ENCODE peak calls at places on chromosomes 11 and 22, in eight cellular contexts. One of them, this sample, is unnamed.

GRCh38 chr11:2092956-2093412 is 46.2 kb downstream of the IGF2 start:
- DNase-seq in GM23338: no peak
- DNase-seq in neural progenitor cell: no peak
- DNase-seq in uterus: peak; percentile 50
- DNase-seq in IMR-90: peak; percentile 10
- DNase-seq in prostate gland: peak; percentile 95
- DNase-seq in esophagus muscularis mucosa: no peak
- DNase-seq in WTC11: no peak
- DNase-seq in this sample: peak; percentile 67

GRCh38 chr11:128448981-128449713 is 138.2 kb downstream of the ETS1 start:
- DNase-seq in GM23338: no peak
- DNase-seq in neural progenitor cell: no peak
- DNase-seq in uterus: no peak
- DNase-seq in IMR-90: no peak
- DNase-seq in prostate gland: no peak
- DNase-seq in esophagus muscularis mucosa: no peak
- DNase-seq in WTC11: no peak
- DNase-seq in this sample: no peak

GRCh38 chr11:76770642-76771445 is 12.3 kb upstream of the TSKU start:
- DNase-seq in GM23338: no peak
- DNase-seq in neural progenitor cell: peak; percentile 70
- DNase-seq in uterus: peak; percentile 81
- DNase-seq in IMR-90: peak; percentile 99
- DNase-seq in prostate gland: peak; percentile 63
- DNase-seq in esophagus muscularis mucosa: peak; percentile 94
- DNase-seq in WTC11: no peak
- DNase-seq in this sample: peak; percentile 76

GRCh38 chr22:35116817-35117216 is 50.9 kb downstream of the ISX start:
- DNase-seq in GM23338: no peak
- DNase-seq in neural progenitor cell: no peak
- DNase-seq in uterus: no peak
- DNase-seq in IMR-90: no peak
- DNase-seq in prostate gland: no peak
- DNase-seq in esophagus muscularis mucosa: no peak
- DNase-seq in WTC11: no peak
- DNase-seq in this sample: no peak

GRCh38 chr11:61417670-61418069 is 12.1 kb downstream of the CPSF7 start:
- DNase-seq in GM23338: no peak
- DNase-seq in neural progenitor cell: no peak
- DNase-seq in uterus: no peak
- DNase-seq in IMR-90: peak; percentile 30
- DNase-seq in prostate gland: no peak
- DNase-seq in esophagus muscularis mucosa: no peak
- DNase-seq in WTC11: no peak
- DNase-seq in this sample: no peak

GRCh38 chr11:106464728-106465127 is 387.3 kb downstream of the AASDHPPT start:
- DNase-seq in GM23338: no peak
- DNase-seq in neural progenitor cell: no peak
- DNase-seq in uterus: no peak
- DNase-seq in IMR-90: no peak
- DNase-seq in prostate gland: no peak
- DNase-seq in esophagus muscularis mucosa: no peak
- DNase-seq in WTC11: no peak
- DNase-seq in this sample: no peak

GRCh38 chr11:32563600-32563959 is 20.1 kb upstream of the EIF3M start:
- DNase-seq in GM23338: no peak
- DNase-seq in neural progenitor cell: no peak
- DNase-seq in uterus: no peak
- DNase-seq in IMR-90: no peak
- DNase-seq in prostate gland: no peak
- DNase-seq in esophagus muscularis mucosa: no peak
- DNase-seq in WTC11: no peak
- DNase-seq in this sample: no peak

GRCh38 chr11:130121430-130121978 is 38.1 kb upstream of the ST14 start:
- DNase-seq in GM23338: no peak
- DNase-seq in neural progenitor cell: no peak
- DNase-seq in uterus: no peak
- DNase-seq in IMR-90: peak; percentile 81
- DNase-seq in prostate gland: no peak
- DNase-seq in esophagus muscularis mucosa: no peak
- DNase-seq in WTC11: no peak
- DNase-seq in this sample: no peak

GRCh38 chr11:15127341-15127740 is 12.6 kb downstream of the INSC start:
- DNase-seq in GM23338: no peak
- DNase-seq in neural progenitor cell: no peak
- DNase-seq in uterus: no peak
- DNase-seq in IMR-90: peak; percentile 81
- DNase-seq in prostate gland: no peak
- DNase-seq in esophagus muscularis mucosa: no peak
- DNase-seq in WTC11: no peak
- DNase-seq in this sample: no peak

GRCh38 chr11:118641463-118642019 is 34.1 kb downstream of the PHLDB1 start:
- DNase-seq in GM23338: no peak
- DNase-seq in neural progenitor cell: no peak
- DNase-seq in uterus: no peak
- DNase-seq in IMR-90: no peak
- DNase-seq in prostate gland: peak; percentile 61
- DNase-seq in esophagus muscularis mucosa: no peak
- DNase-seq in WTC11: no peak
- DNase-seq in this sample: no peak

GRCh38 chr22:42683599-42684283 is 34.5 kb upstream of the CYB5R3 start:
- DNase-seq in GM23338: no peak
- DNase-seq in neural progenitor cell: no peak
- DNase-seq in uterus: peak; percentile 79
- DNase-seq in IMR-90: no peak
- DNase-seq in prostate gland: no peak
- DNase-seq in esophagus muscularis mucosa: no peak
- DNase-seq in WTC11: no peak
- DNase-seq in this sample: peak; percentile 92

GRCh38 chr22:48234011-48234410 is 1471.6 kb downstream of the TBC1D22A start:
- DNase-seq in GM23338: no peak
- DNase-seq in neural progenitor cell: no peak
- DNase-seq in uterus: no peak
- DNase-seq in IMR-90: no peak
- DNase-seq in prostate gland: no peak
- DNase-seq in esophagus muscularis mucosa: no peak
- DNase-seq in WTC11: no peak
- DNase-seq in this sample: no peak

GRCh38 chr22:47220752-47221151 is 458.3 kb downstream of the TBC1D22A start:
- DNase-seq in GM23338: no peak
- DNase-seq in neural progenitor cell: no peak
- DNase-seq in uterus: no peak
- DNase-seq in IMR-90: no peak
- DNase-seq in prostate gland: no peak
- DNase-seq in esophagus muscularis mucosa: peak; percentile 78
- DNase-seq in WTC11: no peak
- DNase-seq in this sample: no peak

GRCh38 chr11:116703421-116703820 is 69.4 kb downstream of the BUD13 start:
- DNase-seq in GM23338: peak; percentile 83
- DNase-seq in neural progenitor cell: peak; percentile 89
- DNase-seq in uterus: no peak
- DNase-seq in IMR-90: no peak
- DNase-seq in prostate gland: no peak
- DNase-seq in esophagus muscularis mucosa: no peak
- DNase-seq in WTC11: peak; percentile 60
- DNase-seq in this sample: no peak

GRCh38 chr11:15258433-15259350 is 144.0 kb downstream of the INSC start:
- DNase-seq in GM23338: peak; percentile 55
- DNase-seq in neural progenitor cell: peak; percentile 37
- DNase-seq in uterus: no peak
- DNase-seq in IMR-90: peak; percentile 34
- DNase-seq in prostate gland: no peak
- DNase-seq in esophagus muscularis mucosa: no peak
- DNase-seq in WTC11: no peak
- DNase-seq in this sample: no peak

GRCh38 chr11:38543951-38544350 is 1945.9 kb upstream of the RAG2 start:
- DNase-seq in GM23338: no peak
- DNase-seq in neural progenitor cell: no peak
- DNase-seq in uterus: no peak
- DNase-seq in IMR-90: no peak
- DNase-seq in prostate gland: no peak
- DNase-seq in esophagus muscularis mucosa: no peak
- DNase-seq in WTC11: no peak
- DNase-seq in this sample: no peak

GRCh38 chr11:88799749-88800500 is 265.9 kb downstream of the GRM5 start:
- DNase-seq in GM23338: no peak
- DNase-seq in neural progenitor cell: no peak
- DNase-seq in uterus: no peak
- DNase-seq in IMR-90: no peak
- DNase-seq in prostate gland: no peak
- DNase-seq in esophagus muscularis mucosa: no peak
- DNase-seq in WTC11: no peak
- DNase-seq in this sample: no peak

GRCh38 chr11:107576497-107577086 is 11.1 kb upstream of the ALKBH8 start:
- DNase-seq in GM23338: peak; percentile 74
- DNase-seq in neural progenitor cell: peak; percentile 55
- DNase-seq in uterus: no peak
- DNase-seq in IMR-90: peak; percentile 47
- DNase-seq in prostate gland: no peak
- DNase-seq in esophagus muscularis mucosa: no peak
- DNase-seq in WTC11: peak; percentile 52
- DNase-seq in this sample: no peak

GRCh38 chr22:38943181-38943580 is 14.2 kb upstream of the APOBEC3A start:
- DNase-seq in GM23338: peak; percentile 47
- DNase-seq in neural progenitor cell: peak; percentile 10
- DNase-seq in uterus: no peak
- DNase-seq in IMR-90: no peak
- DNase-seq in prostate gland: no peak
- DNase-seq in esophagus muscularis mucosa: no peak
- DNase-seq in WTC11: no peak
- DNase-seq in this sample: no peak

GRCh38 chr22:33380789-33381530 is 322.8 kb upstream of the SYN3 start:
- DNase-seq in GM23338: no peak
- DNase-seq in neural progenitor cell: no peak
- DNase-seq in uterus: no peak
- DNase-seq in IMR-90: peak; percentile 95
- DNase-seq in prostate gland: no peak
- DNase-seq in esophagus muscularis mucosa: peak; percentile 14
- DNase-seq in WTC11: no peak
- DNase-seq in this sample: no peak

GRCh38 chr22:19148417-19149046 is 1.6 kb downstream of the GSC2 start:
- DNase-seq in GM23338: peak; percentile 49
- DNase-seq in neural progenitor cell: no peak
- DNase-seq in uterus: no peak
- DNase-seq in IMR-90: no peak
- DNase-seq in prostate gland: no peak
- DNase-seq in esophagus muscularis mucosa: no peak
- DNase-seq in WTC11: no peak
- DNase-seq in this sample: no peak

GRCh38 chr11:101126551-101127347 is 2.9 kb downstream of the PGR start:
- DNase-seq in GM23338: peak; percentile 59
- DNase-seq in neural progenitor cell: peak; percentile 58
- DNase-seq in uterus: peak; percentile 44
- DNase-seq in IMR-90: no peak
- DNase-seq in prostate gland: no peak
- DNase-seq in esophagus muscularis mucosa: no peak
- DNase-seq in WTC11: peak; percentile 26
- DNase-seq in this sample: no peak

GRCh38 chr11:64858467-64859401 is 14.3 kb upstream of the CDC42BPG start:
- DNase-seq in GM23338: no peak
- DNase-seq in neural progenitor cell: no peak
- DNase-seq in uterus: no peak
- DNase-seq in IMR-90: no peak
- DNase-seq in prostate gland: no peak
- DNase-seq in esophagus muscularis mucosa: no peak
- DNase-seq in WTC11: no peak
- DNase-seq in this sample: no peak

GRCh38 chr22:19478466-19479357 is at the start of gene UFD1:
- DNase-seq in GM23338: peak; percentile 92
- DNase-seq in neural progenitor cell: peak; percentile 95
- DNase-seq in uterus: peak; percentile 84
- DNase-seq in IMR-90: peak; percentile 81
- DNase-seq in prostate gland: peak; percentile 71
- DNase-seq in esophagus muscularis mucosa: peak; percentile 97
- DNase-seq in WTC11: peak; percentile 85
- DNase-seq in this sample: peak; percentile 26

GRCh38 chr11:76371170-76371569 is 9.8 kb downstream of the THAP12 start:
- DNase-seq in GM23338: no peak
- DNase-seq in neural progenitor cell: no peak
- DNase-seq in uterus: no peak
- DNase-seq in IMR-90: peak; percentile 94
- DNase-seq in prostate gland: no peak
- DNase-seq in esophagus muscularis mucosa: no peak
- DNase-seq in WTC11: no peak
- DNase-seq in this sample: no peak

GRCh38 chr11:19808076-19808911 is 95.7 kb downstream of the NAV2 start:
- DNase-seq in GM23338: no peak
- DNase-seq in neural progenitor cell: peak; percentile 36
- DNase-seq in uterus: no peak
- DNase-seq in IMR-90: no peak
- DNase-seq in prostate gland: no peak
- DNase-seq in esophagus muscularis mucosa: no peak
- DNase-seq in WTC11: no peak
- DNase-seq in this sample: no peak
- TF ChIP-seq CTCF in GM23338: no peak
- TF ChIP-seq CTCF in neural progenitor cell: no peak
- TF ChIP-seq CTCF in uterus: no peak
- TF ChIP-seq CTCF in IMR-90: no peak
- TF ChIP-seq CTCF in prostate gland: peak; percentile 28
- TF ChIP-seq CTCF in esophagus muscularis mucosa: no peak
- TF ChIP-seq CTCF in WTC11: no peak
- TF ChIP-seq CTCF in this sample: no peak

GRCh38 chr11:47426062-47426956 is at the start of gene PSMC3:
- DNase-seq in GM23338: peak; percentile 100
- DNase-seq in neural progenitor cell: peak; percentile 99
- DNase-seq in uterus: peak; percentile 98
- DNase-seq in IMR-90: peak; percentile 91
- DNase-seq in prostate gland: peak; percentile 98
- DNase-seq in esophagus muscularis mucosa: peak; percentile 99
- DNase-seq in WTC11: peak; percentile 99
- DNase-seq in this sample: peak; percentile 90
- TF ChIP-seq CTCF in GM23338: no peak
- TF ChIP-seq CTCF in neural progenitor cell: no peak
- TF ChIP-seq CTCF in uterus: peak; percentile 16
- TF ChIP-seq CTCF in IMR-90: no peak
- TF ChIP-seq CTCF in prostate gland: no peak
- TF ChIP-seq CTCF in esophagus muscularis mucosa: peak; percentile 11
- TF ChIP-seq CTCF in WTC11: no peak
- TF ChIP-seq CTCF in this sample: no peak

GRCh38 chr11:74839445-74839844 is 90.8 kb downstream of the RNF169 start:
- DNase-seq in GM23338: no peak
- DNase-seq in neural progenitor cell: no peak
- DNase-seq in uterus: no peak
- DNase-seq in IMR-90: no peak
- DNase-seq in prostate gland: no peak
- DNase-seq in esophagus muscularis mucosa: no peak
- DNase-seq in WTC11: no peak
- DNase-seq in this sample: no peak
- TF ChIP-seq CTCF in GM23338: no peak
- TF ChIP-seq CTCF in neural progenitor cell: no peak
- TF ChIP-seq CTCF in uterus: no peak
- TF ChIP-seq CTCF in IMR-90: no peak
- TF ChIP-seq CTCF in prostate gland: no peak
- TF ChIP-seq CTCF in esophagus muscularis mucosa: no peak
- TF ChIP-seq CTCF in WTC11: no peak
- TF ChIP-seq CTCF in this sample: no peak

DNA sequence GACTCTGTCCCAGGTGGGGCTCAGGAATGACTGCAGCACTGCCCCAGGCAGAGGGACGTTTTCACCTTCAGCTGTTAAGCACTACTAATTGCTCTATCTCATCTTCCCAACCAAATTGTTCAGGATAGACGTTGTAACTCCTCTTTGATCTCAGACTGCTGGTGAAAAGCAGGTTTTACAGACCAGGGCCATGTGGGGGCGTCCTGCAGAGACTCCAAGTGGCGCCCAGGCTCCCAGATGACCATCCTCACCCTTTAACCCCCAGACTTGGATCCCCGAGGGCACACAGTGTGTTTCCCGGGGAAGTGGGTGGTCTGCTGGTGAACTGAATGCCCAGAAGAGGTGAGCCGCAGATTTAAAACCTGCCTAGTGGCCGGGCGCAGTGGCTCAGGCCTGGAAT is 23.9 kb downstream of the FADD start:
- DNase-seq in GM23338: peak; percentile 85
- DNase-seq in neural progenitor cell: peak; percentile 49
- DNase-seq in uterus: no peak
- DNase-seq in IMR-90: no peak
- DNase-seq in prostate gland: no peak
- DNase-seq in esophagus muscularis mucosa: no peak
- DNase-seq in WTC11: peak; percentile 64
- DNase-seq in this sample: no peak
- TF ChIP-seq CTCF in GM23338: peak; percentile 70
- TF ChIP-seq CTCF in neural progenitor cell: peak; percentile 50
- TF ChIP-seq CTCF in uterus: no peak
- TF ChIP-seq CTCF in IMR-90: peak; percentile 23
- TF ChIP-seq CTCF in prostate gland: no peak
- TF ChIP-seq CTCF in esophagus muscularis mucosa: no peak
- TF ChIP-seq CTCF in WTC11: peak; percentile 18
- TF ChIP-seq CTCF in this sample: no peak